ENCODE peak calls at places on chromosomes 1 and 21, in six cellular contexts. Q is stimulated activated CD4-positive, alpha-beta T cell treated with anti-CD3 and anti-CD28 coated beads, TNF-alpha, amount 100 ng/mL, for 48 hours; G is NCI-H524; J is iPS DF 6.9; K is activated T-cell treated with anti-CD3 and anti-CD28 coated beads for 4 hours; T is T-helper 2 cell. W is an unnamed sample.
A peak's percentile ranks its signal among the peaks of the same experiment; 100 is the strongest.

GRCh38 chr1:233656032-233656620 is 42.2 kb downstream of the KCNK1 start:
- DNase-seq in Q (no peak), G (peak; percentile 12), J (no peak), K (no peak), T (no peak), W (peak; percentile 39)

GRCh38 chr1:95002657-95003432 is 69.9 kb downstream of the ALG14 start:
- DNase-seq in Q (no peak), G (no peak), J (no peak), K (no peak), T (no peak), W (no peak)

GRCh38 chr1:234613128-234613875 is 3.3 kb upstream of the IRF2BP2 start:
- DNase-seq in Q (no peak), G (peak; percentile 52), J (no peak), K (no peak), T (no peak), W (no peak)

GRCh38 chr1:205430631-205431305 is 8.9 kb upstream of the LEMD1 start:
- DNase-seq in Q (peak; percentile 41), G (no peak), J (no peak), K (peak; percentile 21), T (peak; percentile 22), W (peak; percentile 76)

GRCh38 chr1:119448112-119448511 is 33.2 kb downstream of the HSD3B2 start:
- DNase-seq in Q (no peak), G (peak; percentile 4), J (peak; percentile 25), K (no peak), T (no peak), W (peak; percentile 10)

GRCh38 chr1:108813326-108813725 is 43.6 kb downstream of the AKNAD1 start:
- DNase-seq in Q (no peak), G (no peak), J (no peak), K (no peak), T (no peak), W (no peak)

GRCh38 chr1:164440222-164440621 is 118.8 kb upstream of the PBX1 start:
- DNase-seq in Q (no peak), G (peak; percentile 10), J (no peak), K (no peak), T (no peak), W (peak; percentile 11)

GRCh38 chr1:31674626-31675025 is 29.2 kb downstream of the COL16A1 start:
- DNase-seq in Q (no peak), G (peak; percentile 97), J (no peak), K (no peak), T (no peak), W (no peak)

GRCh38 chr1:77686784-77687518 is 4.5 kb upstream of the ZZZ3 start:
- DNase-seq in Q (no peak), G (peak; percentile 42), J (no peak), K (no peak), T (no peak), W (no peak)

GRCh38 chr21:43193088-43193650 is 24.4 kb downstream of the CRYAA start:
- DNase-seq in Q (no peak), G (no peak), J (no peak), K (no peak), T (no peak), W (no peak)

GRCh38 chr1:82775402-82776000 is 974.8 kb downstream of the ADGRL2 start:
- DNase-seq in Q (peak; percentile 46), G (peak; percentile 70), J (peak; percentile 77), K (no peak), T (peak; percentile 19), W (peak; percentile 3)

GRCh38 chr1:41754540-41754939 is 164.2 kb downstream of the HIVEP3 start:
- DNase-seq in Q (no peak), G (no peak), J (no peak), K (peak; percentile 33), T (no peak), W (no peak)

GRCh38 chr1:231095595-231095994 is 55.5 kb upstream of the FAM89A start:
- DNase-seq in Q (no peak), G (no peak), J (no peak), K (no peak), T (no peak), W (no peak)

GRCh38 chr21:43302769-43303168 is 124.2 kb downstream of the SIK1 start:
- DNase-seq in Q (no peak), G (no peak), J (no peak), K (no peak), T (no peak), W (no peak)

GRCh38 chr21:44051462-44051941 is 39.4 kb downstream of the TRAPPC10 start:
- DNase-seq in Q (no peak), G (no peak), J (no peak), K (no peak), T (no peak), W (no peak)

GRCh38 chr21:31172328-31172727 is 134.1 kb upstream of the KRTAP19-8 start:
- DNase-seq in Q (no peak), G (no peak), J (no peak), K (no peak), T (no peak), W (no peak)

GRCh38 chr21:36109868-36110267 is 25.0 kb upstream of the CBR3 start:
- DNase-seq in Q (no peak), G (no peak), J (no peak), K (no peak), T (no peak), W (no peak)

GRCh38 chr1:99672500-99673213 is 26.7 kb downstream of the PALMD start:
- DNase-seq in Q (no peak), G (no peak), J (no peak), K (no peak), T (no peak), W (no peak)

GRCh38 chr1:226983998-226984364 is 43.9 kb downstream of the COQ8A start:
- DNase-seq in Q (no peak), G (no peak), J (no peak), K (no peak), T (no peak), W (no peak)

GRCh38 chr1:99707535-99708142 is 58.8 kb downstream of the FRRS1 start:
- DNase-seq in Q (peak; percentile 42), G (peak; percentile 74), J (peak; percentile 35), K (peak; percentile 30), T (peak; percentile 45), W (peak; percentile 60)

GRCh38 chr1:62301726-62302390 is 17.4 kb downstream of the KANK4 start:
- DNase-seq in Q (no peak), G (peak; percentile 75), J (no peak), K (no peak), T (no peak), W (no peak)

GRCh38 chr1:222454782-222455181 is 93.1 kb downstream of the HHIPL2 start:
- DNase-seq in Q (peak; percentile 4), G (no peak), J (no peak), K (no peak), T (no peak), W (no peak)

GRCh38 chr1:192147626-192148025 is 10.6 kb upstream of the RGS18 start:
- DNase-seq in Q (no peak), G (no peak), J (no peak), K (no peak), T (no peak), W (no peak)

GRCh38 chr1:198694542-198694941 is 55.7 kb downstream of the PTPRC start:
- DNase-seq in Q (no peak), G (no peak), J (no peak), K (no peak), T (no peak), W (no peak)

GRCh38 chr1:65114312-65114711 is 33.7 kb upstream of the AK4 start:
- DNase-seq in Q (no peak), G (no peak), J (no peak), K (no peak), T (no peak), W (no peak)

GRCh38 chr1:89708727-89709375 is 75.9 kb downstream of the LRRC8C start:
- DNase-seq in Q (no peak), G (no peak), J (no peak), K (no peak), T (no peak), W (no peak)

GRCh38 chr21:15495965-15496364 is 233.8 kb upstream of the USP25 start:
- DNase-seq in Q (no peak), G (no peak), J (no peak), K (no peak), T (no peak), W (no peak)